ENCODE peak calls at places on chromosomes 5 and 9, in six cellular contexts. V, A, G, H, E and L are unnamed samples.

GRCh38 chr5:10457682-10458574 is 16.2 kb downstream of the ROPN1L start:
- DNase-seq in V (no peak), G (peak), A (no peak), H (no peak), E (peak), L (no peak)

GRCh38 chr9:133597316-133597957 is 11.8 kb downstream of the FAM163B start:
- DNase-seq in E (no peak), A (no peak), V (no peak), H (no peak), G (no peak), L (no peak)

GRCh38 chr5:92468307-92468706 is 1085.2 kb upstream of the ARRDC3 start:
- DNase-seq in A (no peak), E (no peak), V (no peak), G (no peak), H (no peak), L (no peak)

GRCh38 chr9:136335296-136336155 is 8.2 kb downstream of the GPSM1 start:
- DNase-seq in H (no peak), G (no peak), V (no peak), E (no peak), A (no peak), L (no peak)

GRCh38 chr9:118992813-118993747 is 376.2 kb downstream of the BRINP1 start:
- DNase-seq in H (no peak), G (peak), A (no peak), V (no peak), E (peak), L (no peak)

GRCh38 chr5:10478436-10478835 is 36.8 kb downstream of the ROPN1L start:
- DNase-seq in A (no peak), H (no peak), G (no peak), V (no peak), E (peak), L (peak)

GRCh38 chr5:135576075-135576599 is 2.7 kb downstream of the CXCL14 start:
- DNase-seq in H (no peak), V (no peak), E (peak), G (peak), A (no peak), L (no peak)

GRCh38 chr5:172223901-172224873 is 30.2 kb downstream of the EFCAB9 start:
- DNase-seq in G (peak), E (no peak), A (no peak), H (no peak), V (no peak), L (no peak)

GRCh38 chr5:150142800-150143724 is 12.6 kb downstream of the PDGFRB start:
- DNase-seq in H (peak), E (peak), A (no peak), V (peak), G (no peak), L (peak)

GRCh38 chr9:120312031-120312430 is 267.9 kb downstream of the CDK5RAP2 start:
- DNase-seq in H (no peak), A (no peak), E (no peak), G (no peak), V (no peak), L (no peak)

GRCh38 chr5:55926476-55926875 is 68.3 kb downstream of the IL6ST start:
- DNase-seq in G (no peak), H (no peak), A (no peak), V (no peak), E (no peak), L (no peak)

GRCh38 chr5:171221931-171222330 is 87.1 kb upstream of the TLX3 start:
- DNase-seq in V (no peak), E (no peak), H (no peak), A (no peak), G (no peak), L (no peak)

GRCh38 chr5:128669803-128670202 is 131.8 kb upstream of the FBN2 start:
- DNase-seq in H (no peak), G (no peak), V (no peak), A (no peak), E (peak), L (no peak)

GRCh38 chr9:88998911-88999310 is 7.6 kb downstream of the S1PR3 start:
- DNase-seq in V (no peak), G (no peak), A (peak), H (peak), E (peak), L (no peak)

GRCh38 chr5:83577036-83577636 is 105.6 kb downstream of the VCAN start:
- DNase-seq in A (peak), E (peak), H (no peak), G (no peak), V (no peak), L (no peak)

GRCh38 chr5:126129431-126129830 is 293.8 kb upstream of the GRAMD2B start:
- DNase-seq in G (no peak), H (no peak), E (no peak), V (no peak), A (no peak), L (no peak)

GRCh38 chr9:36793277-36793676 is 220.6 kb downstream of the MELK start:
- DNase-seq in V (no peak), G (no peak), A (no peak), E (no peak), H (no peak), L (no peak)

GRCh38 chr5:165622864-165623536 is 2117.6 kb downstream of the MAT2B start:
- DNase-seq in G (no peak), A (no peak), E (no peak), H (no peak), V (no peak), L (no peak)

GRCh38 chr5:27387535-27388073 is 349.2 kb upstream of the CDH9 start:
- DNase-seq in A (no peak), H (no peak), G (no peak), E (no peak), V (no peak), L (no peak)

GRCh38 chr9:131738293-131738692 is 1.6 kb downstream of the RAPGEF1 start:
- DNase-seq in G (no peak), A (no peak), V (no peak), H (no peak), E (no peak), L (no peak)

GRCh38 chr5:1239514-1240251 is 14.5 kb downstream of the SLC6A18 start:
- DNase-seq in E (no peak), H (no peak), G (no peak), V (no peak), A (no peak), L (no peak)

GRCh38 chr5:142179776-142180387 is 71.3 kb downstream of the NDFIP1 start:
- DNase-seq in G (no peak), V (no peak), H (no peak), E (no peak), A (no peak), L (no peak)

GRCh38 chr9:130944510-130945058 is 5.5 kb upstream of the FIBCD1 start:
- DNase-seq in V (no peak), A (no peak), E (no peak), G (no peak), H (no peak), L (no peak)

GRCh38 chr9:70061776-70062175 is 18.1 kb downstream of the MAMDC2 start:
- DNase-seq in V (no peak), A (no peak), E (peak), H (no peak), G (no peak), L (no peak)

GRCh38 chr5:169225830-169226356 is 75.0 kb downstream of the SLIT3 start:
- DNase-seq in G (no peak), A (no peak), E (no peak), H (no peak), V (no peak), L (no peak)

GRCh38 chr5:142925795-142926194 is 155.6 kb downstream of the ARHGAP26 start:
- DNase-seq in G (no peak), E (peak), H (no peak), V (no peak), A (peak), L (no peak)

GRCh38 chr5:158785397-158785796 is 314.3 kb downstream of the EBF1 start:
- DNase-seq in H (no peak), E (no peak), A (no peak), G (no peak), V (no peak), L (no peak)

GRCh38 chr5:107431998-107432397 is 238.7 kb downstream of the EFNA5 start:
- DNase-seq in A (no peak), V (no peak), H (no peak), G (no peak), E (peak), L (no peak)

GRCh38 chr5:81035522-81035921 is 75.4 kb downstream of the RASGRF2 start:
- DNase-seq in G (no peak), E (no peak), A (no peak), V (no peak), H (no peak), L (no peak)

GRCh38 chr5:37417347-37417746 is 38.2 kb downstream of the WDR70 start:
- DNase-seq in V (no peak), G (no peak), A (no peak), H (no peak), E (no peak), L (no peak)

GRCh38 chr9:101397746-101398334 is 578 bp downstream of the MRPL50 start:
- DNase-seq in G (no peak), E (no peak), H (no peak), A (no peak), V (no peak), L (no peak)

GRCh38 chr5:96657068-96657467 is 5.1 kb upstream of the CAST start:
- DNase-seq in H (peak), G (no peak), V (peak), E (peak), A (no peak), L (no peak)

GRCh38 chr9:123984802-123985201 is 26.8 kb upstream of the LHX2 start:
- DNase-seq in E (no peak), V (no peak), G (no peak), A (no peak), H (no peak), L (no peak)

GRCh38 chr5:59798862-59799667 is 94.5 kb downstream of the PDE4D start:
- DNase-seq in V (no peak), G (no peak), A (no peak), H (no peak), E (peak), L (no peak)

GRCh38 chr5:59107692-59108091 is 524.8 kb downstream of the RAB3C start:
- DNase-seq in V (no peak), E (no peak), H (no peak), G (no peak), A (no peak), L (no peak)

GRCh38 chr9:89463986-89464901 is 33.7 kb downstream of the SEMA4D start:
- DNase-seq in V (no peak), G (no peak), H (no peak), A (no peak), E (no peak), L (no peak)